ENCODE peak calls at places on chromosomes 5 and 9, in ten cellular contexts. One of them, this sample, is unnamed.

GRCh38 chr9:135666534-135667402 is 3.7 kb downstream of the LCN9 start:
- DNase-seq in mammary epithelial cell: no peak
- DNase-seq in psoas muscle: no peak
- DNase-seq in prostate gland: no peak
- DNase-seq in sigmoid colon: no peak
- DNase-seq in naive thymus-derived CD4-positive, alpha-beta T cell: no peak
- DNase-seq in heart right ventricle: no peak
- DNase-seq in lung: no peak
- DNase-seq in stomach: no peak
- DNase-seq in tibial nerve: peak
- DNase-seq in this sample: no peak

GRCh38 chr9:112166176-112167140 is 8.6 kb downstream of the SUSD1 start:
- DNase-seq in mammary epithelial cell: peak
- DNase-seq in psoas muscle: no peak
- DNase-seq in prostate gland: no peak
- DNase-seq in sigmoid colon: no peak
- DNase-seq in naive thymus-derived CD4-positive, alpha-beta T cell: no peak
- DNase-seq in heart right ventricle: no peak
- DNase-seq in lung: no peak
- DNase-seq in stomach: no peak
- DNase-seq in tibial nerve: peak
- DNase-seq in this sample: no peak

GRCh38 chr5:10307206-10308148 is at the start of gene CMBL:
- DNase-seq in mammary epithelial cell: peak
- DNase-seq in psoas muscle: peak
- DNase-seq in prostate gland: peak
- DNase-seq in sigmoid colon: peak
- DNase-seq in naive thymus-derived CD4-positive, alpha-beta T cell: peak
- DNase-seq in heart right ventricle: peak
- DNase-seq in lung: peak
- DNase-seq in stomach: no peak
- DNase-seq in tibial nerve: no peak
- DNase-seq in this sample: peak

GRCh38 chr9:37801287-37801850 is 772 bp downstream of the DCAF10 start:
- DNase-seq in mammary epithelial cell: no peak
- DNase-seq in psoas muscle: peak
- DNase-seq in prostate gland: peak
- DNase-seq in sigmoid colon: no peak
- DNase-seq in naive thymus-derived CD4-positive, alpha-beta T cell: no peak
- DNase-seq in heart right ventricle: no peak
- DNase-seq in lung: peak
- DNase-seq in stomach: peak
- DNase-seq in tibial nerve: no peak
- DNase-seq in this sample: no peak

GRCh38 chr5:142063878-142064331 is 44.7 kb upstream of the NDFIP1 start:
- DNase-seq in mammary epithelial cell: peak
- DNase-seq in psoas muscle: peak
- DNase-seq in prostate gland: no peak
- DNase-seq in sigmoid colon: peak
- DNase-seq in naive thymus-derived CD4-positive, alpha-beta T cell: peak
- DNase-seq in heart right ventricle: peak
- DNase-seq in lung: no peak
- DNase-seq in stomach: peak
- DNase-seq in tibial nerve: peak
- DNase-seq in this sample: peak

GRCh38 chr9:127714916-127715442 is 484 bp downstream of the PTRH1 start:
- DNase-seq in mammary epithelial cell: peak
- DNase-seq in psoas muscle: no peak
- DNase-seq in prostate gland: no peak
- DNase-seq in sigmoid colon: no peak
- DNase-seq in naive thymus-derived CD4-positive, alpha-beta T cell: no peak
- DNase-seq in heart right ventricle: no peak
- DNase-seq in lung: no peak
- DNase-seq in stomach: peak
- DNase-seq in tibial nerve: no peak
- DNase-seq in this sample: no peak

GRCh38 chr9:113622600-113623400 is 159.3 kb downstream of the RGS3 start:
- DNase-seq in mammary epithelial cell: peak
- DNase-seq in psoas muscle: no peak
- DNase-seq in prostate gland: no peak
- DNase-seq in sigmoid colon: peak
- DNase-seq in naive thymus-derived CD4-positive, alpha-beta T cell: no peak
- DNase-seq in heart right ventricle: no peak
- DNase-seq in lung: no peak
- DNase-seq in stomach: no peak
- DNase-seq in tibial nerve: no peak
- DNase-seq in this sample: no peak

GRCh38 chr9:113585555-113585954 is 122.0 kb downstream of the RGS3 start:
- DNase-seq in mammary epithelial cell: peak
- DNase-seq in psoas muscle: no peak
- DNase-seq in prostate gland: no peak
- DNase-seq in sigmoid colon: no peak
- DNase-seq in naive thymus-derived CD4-positive, alpha-beta T cell: no peak
- DNase-seq in heart right ventricle: no peak
- DNase-seq in lung: no peak
- DNase-seq in stomach: no peak
- DNase-seq in tibial nerve: no peak
- DNase-seq in this sample: no peak

GRCh38 chr9:69936427-69936826 is 107.2 kb upstream of the MAMDC2 start:
- DNase-seq in mammary epithelial cell: peak
- DNase-seq in psoas muscle: no peak
- DNase-seq in prostate gland: no peak
- DNase-seq in sigmoid colon: no peak
- DNase-seq in naive thymus-derived CD4-positive, alpha-beta T cell: no peak
- DNase-seq in heart right ventricle: no peak
- DNase-seq in lung: no peak
- DNase-seq in stomach: no peak
- DNase-seq in tibial nerve: no peak
- DNase-seq in this sample: no peak

GRCh38 chr9:134458111-134458845 is 132.0 kb downstream of the RXRA start:
- DNase-seq in mammary epithelial cell: no peak
- DNase-seq in psoas muscle: no peak
- DNase-seq in prostate gland: no peak
- DNase-seq in sigmoid colon: no peak
- DNase-seq in naive thymus-derived CD4-positive, alpha-beta T cell: no peak
- DNase-seq in heart right ventricle: peak
- DNase-seq in lung: no peak
- DNase-seq in stomach: no peak
- DNase-seq in tibial nerve: no peak
- DNase-seq in this sample: no peak

GRCh38 chr9:124352616-124353015 is 62.6 kb downstream of the PSMB7 start:
- DNase-seq in mammary epithelial cell: no peak
- DNase-seq in psoas muscle: no peak
- DNase-seq in prostate gland: no peak
- DNase-seq in sigmoid colon: peak
- DNase-seq in naive thymus-derived CD4-positive, alpha-beta T cell: no peak
- DNase-seq in heart right ventricle: no peak
- DNase-seq in lung: no peak
- DNase-seq in stomach: no peak
- DNase-seq in tibial nerve: no peak
- DNase-seq in this sample: no peak

DNA sequence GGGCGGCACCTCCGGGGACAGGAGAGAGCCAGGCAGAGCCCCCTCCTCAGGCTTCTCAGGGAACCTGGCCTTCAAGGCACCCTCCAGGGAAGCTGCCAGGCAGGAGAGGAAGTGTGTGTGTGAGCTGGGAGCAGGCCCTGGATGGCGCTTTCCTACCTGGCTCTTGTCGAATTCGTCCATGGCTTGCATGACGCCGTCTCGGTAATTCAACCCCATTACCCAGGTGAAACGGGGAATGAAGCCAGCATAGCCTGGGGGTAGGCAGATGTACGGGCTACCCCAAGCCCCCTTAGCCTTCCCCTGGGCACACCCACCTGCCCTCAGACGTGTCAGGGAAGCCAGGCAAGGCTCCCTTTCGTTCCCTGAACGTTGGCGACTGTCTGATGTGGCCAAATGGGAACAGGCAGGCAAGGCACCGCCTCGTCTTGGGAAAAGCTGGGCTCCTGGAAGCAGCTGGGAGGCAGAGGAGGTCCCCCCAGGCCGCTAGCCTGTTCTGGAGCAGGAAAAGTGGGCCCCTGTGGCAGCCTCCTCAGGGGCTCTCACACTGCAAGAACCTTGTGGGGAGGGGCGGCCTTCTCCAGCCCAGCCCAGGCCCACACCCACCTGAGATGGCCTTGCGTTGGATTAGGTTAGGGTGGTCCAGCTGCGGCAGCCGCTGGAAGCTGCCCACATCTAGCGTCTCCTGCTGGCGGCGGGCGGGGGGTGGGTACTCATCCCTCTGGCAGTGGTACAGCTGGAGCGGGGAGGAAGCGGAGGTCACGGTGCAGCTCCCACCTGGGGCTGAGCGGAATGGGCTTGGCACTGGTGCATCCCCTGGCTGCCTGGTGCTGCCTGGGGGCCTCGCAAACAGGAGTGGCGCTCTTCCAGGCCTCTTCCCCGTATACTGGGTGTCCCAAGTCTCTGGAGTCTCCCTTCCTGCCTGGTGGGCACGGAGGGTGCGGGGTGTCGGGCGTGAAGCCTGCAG is 3.7 kb downstream of the TUBB4B start:
- DNase-seq in mammary epithelial cell: no peak
- DNase-seq in psoas muscle: no peak
- DNase-seq in prostate gland: no peak
- DNase-seq in sigmoid colon: no peak
- DNase-seq in naive thymus-derived CD4-positive, alpha-beta T cell: no peak
- DNase-seq in heart right ventricle: no peak
- DNase-seq in lung: no peak
- DNase-seq in stomach: no peak
- DNase-seq in tibial nerve: no peak
- DNase-seq in this sample: no peak
- H3K27ac ChIP-seq in mammary epithelial cell: no peak
- H3K27ac ChIP-seq in psoas muscle: peak
- H3K27ac ChIP-seq in prostate gland: no peak
- H3K27ac ChIP-seq in sigmoid colon: no peak
- H3K27ac ChIP-seq in naive thymus-derived CD4-positive, alpha-beta T cell: no peak
- H3K27ac ChIP-seq in heart right ventricle: no peak
- H3K27ac ChIP-seq in lung: no peak
- H3K27ac ChIP-seq in stomach: no peak
- H3K27ac ChIP-seq in tibial nerve: no peak
- H3K27ac ChIP-seq in this sample: no peak

GRCh38 chr9:87643111-87643650 is 82.7 kb upstream of the CTSL start:
- DNase-seq in mammary epithelial cell: no peak
- DNase-seq in psoas muscle: no peak
- DNase-seq in prostate gland: no peak
- DNase-seq in sigmoid colon: no peak
- DNase-seq in naive thymus-derived CD4-positive, alpha-beta T cell: no peak
- DNase-seq in heart right ventricle: no peak
- DNase-seq in lung: no peak
- DNase-seq in stomach: no peak
- DNase-seq in tibial nerve: no peak
- DNase-seq in this sample: no peak
- H3K27ac ChIP-seq in mammary epithelial cell: no peak
- H3K27ac ChIP-seq in psoas muscle: no peak
- H3K27ac ChIP-seq in prostate gland: no peak
- H3K27ac ChIP-seq in sigmoid colon: peak
- H3K27ac ChIP-seq in naive thymus-derived CD4-positive, alpha-beta T cell: no peak
- H3K27ac ChIP-seq in heart right ventricle: no peak
- H3K27ac ChIP-seq in lung: no peak
- H3K27ac ChIP-seq in stomach: peak
- H3K27ac ChIP-seq in tibial nerve: peak
- H3K27ac ChIP-seq in this sample: peak

DNA sequence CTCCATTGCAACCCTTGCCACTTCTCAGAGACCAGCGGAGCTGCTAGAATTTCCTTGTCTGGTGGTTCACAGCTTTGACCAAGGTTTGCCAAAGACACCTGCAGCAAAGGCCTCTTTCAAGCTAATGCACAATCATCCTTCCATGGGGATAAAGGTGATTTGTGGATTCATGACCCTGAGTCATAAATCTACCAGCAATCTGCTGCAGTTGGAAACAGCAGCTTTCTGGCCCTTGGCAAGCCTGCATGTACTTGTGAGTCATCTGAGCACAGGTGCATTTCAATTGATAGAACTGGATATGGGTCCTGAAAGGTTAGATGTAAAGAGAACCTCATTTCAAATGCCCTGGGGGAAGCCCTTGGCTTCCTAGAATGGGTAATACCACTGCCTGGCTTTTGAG is 21.6 kb upstream of the TCF7 start:
- DNase-seq in mammary epithelial cell: peak
- DNase-seq in psoas muscle: no peak
- DNase-seq in prostate gland: no peak
- DNase-seq in sigmoid colon: no peak
- DNase-seq in naive thymus-derived CD4-positive, alpha-beta T cell: no peak
- DNase-seq in heart right ventricle: no peak
- DNase-seq in lung: no peak
- DNase-seq in stomach: peak
- DNase-seq in tibial nerve: no peak
- DNase-seq in this sample: no peak
- H3K27ac ChIP-seq in mammary epithelial cell: no peak
- H3K27ac ChIP-seq in psoas muscle: no peak
- H3K27ac ChIP-seq in prostate gland: no peak
- H3K27ac ChIP-seq in sigmoid colon: no peak
- H3K27ac ChIP-seq in naive thymus-derived CD4-positive, alpha-beta T cell: peak
- H3K27ac ChIP-seq in heart right ventricle: no peak
- H3K27ac ChIP-seq in lung: no peak
- H3K27ac ChIP-seq in stomach: peak
- H3K27ac ChIP-seq in tibial nerve: no peak
- H3K27ac ChIP-seq in this sample: no peak

DNA sequence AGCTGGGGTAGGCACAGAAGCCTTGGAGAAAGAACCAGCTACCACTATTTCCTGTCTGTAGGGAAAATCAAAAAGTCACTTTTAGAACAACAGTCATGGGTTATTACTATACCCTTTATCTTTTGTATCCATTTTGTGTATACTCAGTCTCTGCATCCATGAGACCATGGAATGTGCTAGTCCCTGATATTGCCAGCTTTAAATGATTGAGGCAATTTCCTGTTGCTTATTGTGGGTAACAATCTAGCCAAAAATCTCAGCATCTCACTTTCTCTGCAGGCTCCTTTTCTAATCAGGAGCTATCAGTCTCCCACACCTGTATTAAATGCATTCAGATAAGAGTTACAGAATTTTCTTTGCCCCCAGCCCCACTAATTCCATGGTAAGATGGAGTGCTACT is 968 bp upstream of the KDM3B start:
- DNase-seq in mammary epithelial cell: no peak
- DNase-seq in psoas muscle: no peak
- DNase-seq in prostate gland: no peak
- DNase-seq in sigmoid colon: no peak
- DNase-seq in naive thymus-derived CD4-positive, alpha-beta T cell: no peak
- DNase-seq in heart right ventricle: no peak
- DNase-seq in lung: no peak
- DNase-seq in stomach: no peak
- DNase-seq in tibial nerve: no peak
- DNase-seq in this sample: no peak
- H3K27ac ChIP-seq in mammary epithelial cell: no peak
- H3K27ac ChIP-seq in psoas muscle: peak
- H3K27ac ChIP-seq in prostate gland: no peak
- H3K27ac ChIP-seq in sigmoid colon: no peak
- H3K27ac ChIP-seq in naive thymus-derived CD4-positive, alpha-beta T cell: peak
- H3K27ac ChIP-seq in heart right ventricle: no peak
- H3K27ac ChIP-seq in lung: no peak
- H3K27ac ChIP-seq in stomach: peak
- H3K27ac ChIP-seq in tibial nerve: no peak
- H3K27ac ChIP-seq in this sample: no peak

DNA sequence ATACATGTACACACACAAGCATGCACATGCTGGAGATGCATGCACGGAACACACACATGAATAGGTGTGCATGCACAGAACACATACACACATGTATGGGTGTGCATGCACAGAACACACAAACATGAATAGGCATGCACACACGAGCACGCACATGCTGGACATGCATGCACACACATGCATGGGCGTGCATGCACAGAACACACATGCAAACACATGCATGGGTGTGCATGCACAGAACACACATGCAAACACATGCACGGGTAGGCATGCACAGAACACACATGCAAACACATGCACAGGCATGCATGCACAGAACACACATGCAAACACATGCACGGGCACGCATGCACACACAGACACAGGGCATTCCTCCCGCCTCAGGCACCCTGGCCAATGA is 382.3 kb downstream of the IRX2 start:
- DNase-seq in mammary epithelial cell: no peak
- DNase-seq in psoas muscle: no peak
- DNase-seq in prostate gland: no peak
- DNase-seq in sigmoid colon: no peak
- DNase-seq in naive thymus-derived CD4-positive, alpha-beta T cell: no peak
- DNase-seq in heart right ventricle: no peak
- DNase-seq in lung: peak
- DNase-seq in stomach: no peak
- DNase-seq in tibial nerve: no peak
- DNase-seq in this sample: no peak
- H3K27ac ChIP-seq in mammary epithelial cell: no peak
- H3K27ac ChIP-seq in psoas muscle: no peak
- H3K27ac ChIP-seq in prostate gland: no peak
- H3K27ac ChIP-seq in sigmoid colon: no peak
- H3K27ac ChIP-seq in naive thymus-derived CD4-positive, alpha-beta T cell: no peak
- H3K27ac ChIP-seq in heart right ventricle: no peak
- H3K27ac ChIP-seq in lung: no peak
- H3K27ac ChIP-seq in stomach: no peak
- H3K27ac ChIP-seq in tibial nerve: no peak
- H3K27ac ChIP-seq in this sample: no peak

This sample was measured in caudate nucleus.